ENCODE peak calls at places on chromosomes 7 and 10, in six cellular contexts. One of them, this sample, is unnamed.

GRCh38 chr10:9091515-9092093 is 1037.1 kb downstream of the GATA3 start:
- DNase-seq in PC-3: no peak
- DNase-seq in heart right ventricle: no peak
- DNase-seq in Peyer's patch: no peak
- DNase-seq in fibroblast of mammary gland: no peak
- DNase-seq in psoas muscle: no peak
- DNase-seq in this sample: no peak

GRCh38 chr10:9895981-9896380 is 1121.7 kb upstream of the CELF2 start:
- DNase-seq in Peyer's patch: no peak
- DNase-seq in heart right ventricle: no peak
- DNase-seq in PC-3: no peak
- DNase-seq in psoas muscle: no peak
- DNase-seq in fibroblast of mammary gland: no peak
- DNase-seq in this sample: no peak

GRCh38 chr7:142455392-142455791 is 197.5 kb upstream of the PRSS58 start:
- DNase-seq in heart right ventricle: no peak
- DNase-seq in Peyer's patch: no peak
- DNase-seq in psoas muscle: no peak
- DNase-seq in PC-3: no peak
- DNase-seq in fibroblast of mammary gland: peak; percentile 17
- DNase-seq in this sample: no peak

GRCh38 chr10:37488792-37489657 is 363.6 kb downstream of the ANKRD30A start:
- DNase-seq in PC-3: peak; percentile 99
- DNase-seq in psoas muscle: no peak
- DNase-seq in fibroblast of mammary gland: peak; percentile 31
- DNase-seq in Peyer's patch: no peak
- DNase-seq in heart right ventricle: no peak
- DNase-seq in this sample: peak; percentile 25

GRCh38 chr10:70905071-70906021 is 17.0 kb upstream of the PCBD1 start:
- DNase-seq in psoas muscle: no peak
- DNase-seq in heart right ventricle: no peak
- DNase-seq in Peyer's patch: peak; percentile 37
- DNase-seq in PC-3: no peak
- DNase-seq in fibroblast of mammary gland: no peak
- DNase-seq in this sample: no peak

GRCh38 chr7:107560898-107561516 is 2.7 kb downstream of the COG5 start:
- DNase-seq in Peyer's patch: no peak
- DNase-seq in PC-3: no peak
- DNase-seq in psoas muscle: no peak
- DNase-seq in heart right ventricle: no peak
- DNase-seq in fibroblast of mammary gland: peak; percentile 27
- DNase-seq in this sample: peak; percentile 1

GRCh38 chr10:17606547-17607040 is 10.6 kb downstream of the HACD1 start:
- DNase-seq in PC-3: no peak
- DNase-seq in fibroblast of mammary gland: no peak
- DNase-seq in Peyer's patch: no peak
- DNase-seq in heart right ventricle: no peak
- DNase-seq in psoas muscle: no peak
- DNase-seq in this sample: no peak

GRCh38 chr7:25965405-25966123 is 186.4 kb upstream of the NFE2L3 start:
- DNase-seq in PC-3: peak; percentile 64
- DNase-seq in Peyer's patch: no peak
- DNase-seq in fibroblast of mammary gland: peak; percentile 44
- DNase-seq in heart right ventricle: no peak
- DNase-seq in psoas muscle: no peak
- DNase-seq in this sample: peak; percentile 64

GRCh38 chr7:107180378-107180777 is 11.6 kb downstream of the HBP1 start:
- DNase-seq in heart right ventricle: no peak
- DNase-seq in fibroblast of mammary gland: peak; percentile 84
- DNase-seq in PC-3: peak; percentile 53
- DNase-seq in psoas muscle: no peak
- DNase-seq in Peyer's patch: no peak
- DNase-seq in this sample: peak; percentile 93

GRCh38 chr10:76868088-76868949 is 769.3 kb downstream of the KCNMA1 start:
- DNase-seq in fibroblast of mammary gland: peak; percentile 80
- DNase-seq in Peyer's patch: no peak
- DNase-seq in PC-3: peak; percentile 35
- DNase-seq in psoas muscle: no peak
- DNase-seq in heart right ventricle: no peak
- DNase-seq in this sample: no peak

GRCh38 chr7:38274493-38274892 is 1.1 kb upstream of the TARP start:
- DNase-seq in Peyer's patch: no peak
- DNase-seq in psoas muscle: no peak
- DNase-seq in heart right ventricle: no peak
- DNase-seq in fibroblast of mammary gland: peak; percentile 1
- DNase-seq in PC-3: no peak
- DNase-seq in this sample: no peak

GRCh38 chr10:70816220-70816894 is 609 bp downstream of the SGPL1 start:
- DNase-seq in Peyer's patch: peak; percentile 81
- DNase-seq in PC-3: peak; percentile 99
- DNase-seq in psoas muscle: peak; percentile 69
- DNase-seq in heart right ventricle: peak; percentile 48
- DNase-seq in fibroblast of mammary gland: peak; percentile 85
- DNase-seq in this sample: peak; percentile 96

GRCh38 chr7:46764100-46764941 is 817.6 kb downstream of the TNS3 start:
- DNase-seq in PC-3: peak; percentile 97
- DNase-seq in fibroblast of mammary gland: peak; percentile 98
- DNase-seq in psoas muscle: no peak
- DNase-seq in Peyer's patch: no peak
- DNase-seq in heart right ventricle: peak; percentile 76
- DNase-seq in this sample: peak; percentile 99

GRCh38 chr7:157263156-157263555 is 73.6 kb upstream of the DNAJB6 start:
- DNase-seq in PC-3: no peak
- DNase-seq in Peyer's patch: no peak
- DNase-seq in heart right ventricle: no peak
- DNase-seq in fibroblast of mammary gland: no peak
- DNase-seq in psoas muscle: no peak
- DNase-seq in this sample: no peak

GRCh38 chr7:90713628-90714027 is 117.5 kb downstream of the CDK14 start:
- DNase-seq in psoas muscle: no peak
- DNase-seq in heart right ventricle: no peak
- DNase-seq in Peyer's patch: no peak
- DNase-seq in fibroblast of mammary gland: no peak
- DNase-seq in PC-3: no peak
- DNase-seq in this sample: no peak

GRCh38 chr10:9244880-9245279 is 1190.4 kb downstream of the GATA3 start:
- DNase-seq in fibroblast of mammary gland: no peak
- DNase-seq in heart right ventricle: no peak
- DNase-seq in psoas muscle: no peak
- DNase-seq in Peyer's patch: no peak
- DNase-seq in PC-3: no peak
- DNase-seq in this sample: no peak

GRCh38 chr7:155488483-155489127 is 30.7 kb downstream of the EN2 start:
- DNase-seq in fibroblast of mammary gland: no peak
- DNase-seq in PC-3: no peak
- DNase-seq in Peyer's patch: no peak
- DNase-seq in heart right ventricle: no peak
- DNase-seq in psoas muscle: no peak
- DNase-seq in this sample: no peak

GRCh38 chr10:34757933-34758332 is 57.2 kb downstream of the PARD3 start:
- DNase-seq in psoas muscle: no peak
- DNase-seq in heart right ventricle: no peak
- DNase-seq in Peyer's patch: no peak
- DNase-seq in PC-3: no peak
- DNase-seq in fibroblast of mammary gland: no peak
- DNase-seq in this sample: no peak

GRCh38 chr7:99196536-99197288 is 11.2 kb downstream of the KPNA7 start:
- DNase-seq in psoas muscle: no peak
- DNase-seq in heart right ventricle: no peak
- DNase-seq in fibroblast of mammary gland: peak; percentile 30
- DNase-seq in PC-3: peak; percentile 63
- DNase-seq in Peyer's patch: no peak
- DNase-seq in this sample: no peak

GRCh38 chr7:87474533-87475358 is 734 bp downstream of the ABCB4 start:
- DNase-seq in PC-3: peak; percentile 55
- DNase-seq in Peyer's patch: no peak
- DNase-seq in heart right ventricle: peak; percentile 23
- DNase-seq in fibroblast of mammary gland: peak; percentile 25
- DNase-seq in psoas muscle: no peak
- DNase-seq in this sample: no peak

GRCh38 chr7:95772298-95772770 is at the start of gene DYNC1I1:
- DNase-seq in psoas muscle: peak; percentile 71
- DNase-seq in Peyer's patch: peak; percentile 61
- DNase-seq in heart right ventricle: peak; percentile 77
- DNase-seq in fibroblast of mammary gland: peak; percentile 64
- DNase-seq in PC-3: peak; percentile 80
- DNase-seq in this sample: peak; percentile 66

GRCh38 chr7:66696774-66697191 is 43.8 kb upstream of the RABGEF1 start:
- DNase-seq in PC-3: no peak
- DNase-seq in heart right ventricle: no peak
- DNase-seq in fibroblast of mammary gland: peak; percentile 68
- DNase-seq in Peyer's patch: no peak
- DNase-seq in psoas muscle: no peak
- DNase-seq in this sample: peak; percentile 8

GRCh38 chr10:79127151-79127961 is 58.6 kb downstream of the ZMIZ1 start:
- DNase-seq in PC-3: peak; percentile 100
- DNase-seq in fibroblast of mammary gland: peak; percentile 87
- DNase-seq in Peyer's patch: peak; percentile 67
- DNase-seq in heart right ventricle: peak; percentile 50
- DNase-seq in psoas muscle: peak; percentile 80
- DNase-seq in this sample: peak; percentile 97

GRCh38 chr7:7720750-7721621 is 2.6 kb upstream of the RPA3 start:
- DNase-seq in fibroblast of mammary gland: no peak
- DNase-seq in PC-3: no peak
- DNase-seq in psoas muscle: no peak
- DNase-seq in heart right ventricle: no peak
- DNase-seq in Peyer's patch: no peak
- DNase-seq in this sample: no peak

GRCh38 chr7:150383710-150384397 is 4.7 kb downstream of the ZNF775 start:
- DNase-seq in PC-3: no peak
- DNase-seq in psoas muscle: no peak
- DNase-seq in fibroblast of mammary gland: no peak
- DNase-seq in heart right ventricle: no peak
- DNase-seq in Peyer's patch: peak; percentile 74
- DNase-seq in this sample: no peak

GRCh38 chr7:157623556-157623955 is 286.8 kb downstream of the DNAJB6 start:
- DNase-seq in fibroblast of mammary gland: no peak
- DNase-seq in psoas muscle: no peak
- DNase-seq in PC-3: no peak
- DNase-seq in Peyer's patch: no peak
- DNase-seq in heart right ventricle: no peak
- DNase-seq in this sample: no peak

GRCh38 chr10:131799429-131799828 is 101.4 kb upstream of the PPP2R2D start:
- DNase-seq in fibroblast of mammary gland: no peak
- DNase-seq in psoas muscle: no peak
- DNase-seq in PC-3: no peak
- DNase-seq in heart right ventricle: no peak
- DNase-seq in Peyer's patch: no peak
- DNase-seq in this sample: no peak

GRCh38 chr10:100826661-100826982 is 81.2 kb downstream of the PAX2 start:
- DNase-seq in PC-3: no peak
- DNase-seq in psoas muscle: no peak
- DNase-seq in heart right ventricle: no peak
- DNase-seq in fibroblast of mammary gland: no peak
- DNase-seq in Peyer's patch: no peak
- DNase-seq in this sample: no peak

GRCh38 chr10:100827819-100828743 is 82.7 kb downstream of the PAX2 start:
- DNase-seq in PC-3: peak; percentile 30
- DNase-seq in heart right ventricle: no peak
- DNase-seq in psoas muscle: peak; percentile 42
- DNase-seq in Peyer's patch: no peak
- DNase-seq in fibroblast of mammary gland: no peak
- DNase-seq in this sample: peak; percentile 9

GRCh38 chr10:100828744-100829102 is 83.3 kb downstream of the PAX2 start:
- DNase-seq in fibroblast of mammary gland: no peak
- DNase-seq in Peyer's patch: no peak
- DNase-seq in PC-3: no peak
- DNase-seq in psoas muscle: no peak
- DNase-seq in heart right ventricle: no peak
- DNase-seq in this sample: no peak

GRCh38 chr10:100825946-100826660 is 80.7 kb downstream of the PAX2 start:
- DNase-seq in heart right ventricle: no peak
- DNase-seq in psoas muscle: no peak
- DNase-seq in Peyer's patch: no peak
- DNase-seq in fibroblast of mammary gland: no peak
- DNase-seq in PC-3: no peak
- DNase-seq in this sample: no peak

GRCh38 chr10:100826983-100827818 is 81.8 kb downstream of the PAX2 start:
- DNase-seq in fibroblast of mammary gland: no peak
- DNase-seq in PC-3: no peak
- DNase-seq in psoas muscle: no peak
- DNase-seq in heart right ventricle: no peak
- DNase-seq in Peyer's patch: no peak
- DNase-seq in this sample: no peak
- TF ChIP-seq CTCF in fibroblast of mammary gland: no peak
- TF ChIP-seq CTCF in PC-3: peak; percentile 22
- TF ChIP-seq CTCF in psoas muscle: peak; percentile 20
- TF ChIP-seq CTCF in heart right ventricle: peak; percentile 43
- TF ChIP-seq CTCF in Peyer's patch: peak; percentile 9
- TF ChIP-seq CTCF in this sample: no peak

GRCh38 chr7:18241543-18242231 is 214.0 kb upstream of the PRPS1L1 start:
- DNase-seq in Peyer's patch: no peak
- DNase-seq in psoas muscle: no peak
- DNase-seq in fibroblast of mammary gland: no peak
- DNase-seq in PC-3: peak; percentile 5
- DNase-seq in heart right ventricle: no peak
- DNase-seq in this sample: no peak
- TF ChIP-seq CTCF in Peyer's patch: no peak
- TF ChIP-seq CTCF in psoas muscle: no peak
- TF ChIP-seq CTCF in fibroblast of mammary gland: no peak
- TF ChIP-seq CTCF in PC-3: peak; percentile 39
- TF ChIP-seq CTCF in heart right ventricle: no peak
- TF ChIP-seq CTCF in this sample: no peak

DNA sequence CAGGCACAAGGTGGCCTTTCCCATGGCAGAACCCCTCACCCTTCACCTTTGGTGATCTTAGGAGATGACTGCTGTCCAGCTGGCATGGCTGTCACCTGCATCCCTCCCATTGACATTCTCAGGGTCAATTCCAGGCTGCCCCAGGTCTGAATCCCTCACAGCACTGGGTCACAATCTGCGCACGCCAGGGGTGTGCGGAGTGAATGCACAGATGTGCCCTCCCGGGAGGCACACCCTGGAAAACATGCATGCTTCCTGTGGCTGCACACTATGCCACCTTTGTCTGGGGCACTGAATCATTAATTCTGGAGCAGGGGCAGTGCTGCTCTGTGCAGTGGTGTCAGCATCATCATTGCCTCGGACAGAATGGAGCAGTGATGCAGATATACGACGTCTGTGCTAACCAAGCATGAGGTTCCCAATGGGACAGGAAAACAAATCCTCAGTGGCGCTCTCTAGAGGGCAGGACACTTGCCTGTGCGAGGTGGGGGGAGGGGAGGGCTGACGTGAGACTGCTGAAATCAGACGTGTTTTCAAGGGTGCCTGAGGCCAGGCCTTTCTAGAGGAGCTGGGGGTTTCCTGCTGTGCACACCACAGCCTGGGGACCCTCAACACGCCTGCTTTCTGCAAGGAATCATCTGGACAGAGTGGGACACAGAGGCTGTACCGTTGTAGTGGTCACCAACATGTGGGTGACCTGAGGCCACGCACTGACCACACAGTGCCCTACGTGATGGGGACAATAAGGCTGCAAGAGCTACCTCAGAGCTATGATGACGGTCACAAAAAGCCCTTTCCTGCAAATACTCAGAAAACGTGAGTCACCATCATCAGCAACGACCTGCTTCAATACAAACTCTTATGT is 77.9 kb downstream of the HIPK2 start:
- DNase-seq in PC-3: no peak
- DNase-seq in fibroblast of mammary gland: no peak
- DNase-seq in psoas muscle: no peak
- DNase-seq in Peyer's patch: peak; percentile 30
- DNase-seq in heart right ventricle: no peak
- DNase-seq in this sample: no peak
- TF ChIP-seq CTCF in PC-3: peak; percentile 33
- TF ChIP-seq CTCF in fibroblast of mammary gland: no peak
- TF ChIP-seq CTCF in psoas muscle: no peak
- TF ChIP-seq CTCF in Peyer's patch: no peak
- TF ChIP-seq CTCF in heart right ventricle: no peak
- TF ChIP-seq CTCF in this sample: no peak

GRCh38 chr7:130781346-130781745 is 47.3 kb upstream of the KLF14 start:
- DNase-seq in PC-3: no peak
- DNase-seq in Peyer's patch: no peak
- DNase-seq in fibroblast of mammary gland: no peak
- DNase-seq in psoas muscle: no peak
- DNase-seq in heart right ventricle: no peak
- DNase-seq in this sample: no peak
- TF ChIP-seq CTCF in PC-3: no peak
- TF ChIP-seq CTCF in Peyer's patch: no peak
- TF ChIP-seq CTCF in fibroblast of mammary gland: no peak
- TF ChIP-seq CTCF in psoas muscle: no peak
- TF ChIP-seq CTCF in heart right ventricle: no peak
- TF ChIP-seq CTCF in this sample: no peak